ENCODE peak calls at places on chromosomes 16 and 17, in four cellular contexts. U is ovary, R is stomach, Q is heart right ventricle. S is an unnamed sample.

GRCh38 chr17:45702666-45703266 is 81.4 kb upstream of the CRHR1 start:
- DNase-seq in R (no peak), Q (no peak), U (no peak), S (no peak)

GRCh38 chr16:50616386-50616785 is 64.7 kb downstream of the SNX20 start:
- DNase-seq in U (no peak), Q (no peak), R (no peak), S (no peak)

GRCh38 chr17:42101513-42102292 is 3.4 kb upstream of the ZNF385C start:
- DNase-seq in Q (peak), U (peak), R (peak), S (no peak)

GRCh38 chr16:3007059-3007956 is 5.4 kb upstream of the CLDN9 start:
- DNase-seq in U (no peak), R (no peak), Q (no peak), S (no peak)

GRCh38 chr16:2156849-2157224 is 1.3 kb downstream of the TRAF7 start:
- DNase-seq in Q (no peak), R (no peak), U (no peak), S (no peak)

GRCh38 chr16:11848842-11849241 is 2.5 kb downstream of the RSL1D1 start:
- DNase-seq in U (no peak), R (no peak), Q (no peak), S (no peak)

GRCh38 chr17:66450857-66451158 is 148.4 kb downstream of the PRKCA start:
- DNase-seq in U (no peak), Q (no peak), R (no peak), S (no peak)

GRCh38 chr16:55329791-55330190 is 5.8 kb downstream of the IRX6 start:
- DNase-seq in U (no peak), Q (no peak), R (no peak), S (no peak)

GRCh38 chr17:78883533-78884131 is 19.4 kb downstream of the CEP295NL start:
- DNase-seq in U (peak), Q (peak), R (peak), S (peak)

GRCh38 chr17:77923776-77924513 is 34.6 kb upstream of the TNRC6C start:
- DNase-seq in R (no peak), U (no peak), Q (no peak), S (no peak)

GRCh38 chr17:69567130-69567529 is 152.6 kb downstream of the MAP2K6 start:
- DNase-seq in R (no peak), U (no peak), Q (no peak), S (no peak)

GRCh38 chr17:79045830-79046500 is 22.0 kb downstream of the C1QTNF1 start:
- DNase-seq in U (peak), Q (peak), R (peak), S (no peak)

GRCh38 chr16:4790261-4790660 is 2.1 kb upstream of the SEPTIN12 start:
- DNase-seq in R (no peak), U (no peak), Q (no peak), S (no peak)

GRCh38 chr17:70076189-70076588 is 1.2 kb downstream of the KCNJ16 start:
- DNase-seq in Q (no peak), U (no peak), R (no peak), S (no peak)

GRCh38 chr17:55286681-55287589 is 22.2 kb downstream of the HLF start:
- DNase-seq in R (peak), Q (no peak), U (no peak), S (no peak)

GRCh38 chr17:55283256-55283965 is 18.7 kb downstream of the HLF start:
- DNase-seq in R (no peak), U (no peak), Q (no peak), S (no peak)

GRCh38 chr17:55284001-55284884 is 19.5 kb downstream of the HLF start:
- DNase-seq in U (no peak), Q (no peak), R (no peak), S (no peak)

GRCh38 chr17:55284944-55285339 is 20.2 kb downstream of the HLF start:
- DNase-seq in R (no peak), Q (no peak), U (no peak), S (no peak)

GRCh38 chr17:55285340-55286301 is 20.9 kb downstream of the HLF start:
- DNase-seq in Q (peak), R (peak), U (peak), S (peak)
- H3K27ac ChIP-seq in Q (peak), R (peak), U (peak), S (peak)

DNA sequence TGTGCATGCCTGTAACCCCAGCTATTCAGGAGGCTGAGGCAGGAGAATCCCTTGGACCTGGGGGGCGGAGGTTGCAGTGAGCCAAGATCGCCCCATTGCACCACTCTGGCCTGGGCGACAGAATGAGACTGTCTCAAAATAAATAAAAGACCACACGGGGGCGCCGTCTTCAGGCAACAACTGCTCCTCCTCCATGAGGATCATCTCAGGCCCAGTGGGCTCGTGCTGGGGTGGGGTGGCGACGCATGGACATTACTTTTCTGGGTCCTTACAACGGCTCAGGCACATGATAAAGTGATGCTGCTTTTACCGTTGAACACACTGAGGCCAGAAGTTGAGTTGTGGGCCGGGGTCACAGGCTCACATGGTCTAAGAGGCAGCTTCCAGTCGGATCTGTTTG is 56.2 kb downstream of the PRMT7 start:
- DNase-seq in Q (no peak), R (peak), U (no peak), S (no peak)
- TF ChIP-seq CTCF in Q (peak), R (peak), U (peak), S (no peak)

DNA sequence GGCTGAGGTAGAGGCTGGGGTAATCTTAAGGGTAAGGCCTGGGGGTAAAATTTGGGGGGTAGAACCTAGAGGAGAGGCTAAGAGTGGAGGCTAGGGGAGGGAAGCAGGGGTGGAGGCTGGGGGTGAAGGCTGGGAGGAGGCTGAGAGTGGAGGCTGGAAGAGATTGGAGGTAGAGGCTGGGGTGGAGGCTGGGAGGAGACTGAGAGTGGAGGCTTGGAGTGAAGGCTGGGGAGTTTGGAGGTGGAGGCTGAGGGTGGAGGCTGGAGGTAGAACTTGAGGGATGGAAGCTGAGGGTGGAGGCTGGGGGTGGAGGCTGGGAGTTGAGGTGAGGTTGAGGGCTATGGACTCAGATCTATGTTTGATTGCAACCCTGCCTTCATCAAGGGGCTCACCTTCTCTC is 333.6 kb downstream of the C16orf95 start:
- DNase-seq in Q (no peak), U (no peak), R (no peak), S (no peak)
- H3K27ac ChIP-seq in Q (no peak), U (no peak), R (no peak), S (no peak)

GRCh38 chr17:62692721-62693431 is 65.4 kb downstream of the MRC2 start:
- DNase-seq in U (no peak), R (no peak), Q (no peak), S (no peak)
- TF ChIP-seq CTCF in U (no peak), R (no peak), Q (peak), S (no peak)

GRCh38 chr17:39952665-39953470 is 9.9 kb upstream of the GSDMA start:
- DNase-seq in Q (peak), U (peak), R (peak), S (peak)
- H3K27ac ChIP-seq in Q (peak), U (no peak), R (peak), S (peak)

GRCh38 chr16:35745821-35746248 is 2286.4 kb downstream of the TP53TG3F start:
- DNase-seq in Q (no peak), U (no peak), R (no peak), S (no peak)
- TF ChIP-seq CTCF in Q (no peak), U (no peak), R (no peak), S (no peak)

DNA sequence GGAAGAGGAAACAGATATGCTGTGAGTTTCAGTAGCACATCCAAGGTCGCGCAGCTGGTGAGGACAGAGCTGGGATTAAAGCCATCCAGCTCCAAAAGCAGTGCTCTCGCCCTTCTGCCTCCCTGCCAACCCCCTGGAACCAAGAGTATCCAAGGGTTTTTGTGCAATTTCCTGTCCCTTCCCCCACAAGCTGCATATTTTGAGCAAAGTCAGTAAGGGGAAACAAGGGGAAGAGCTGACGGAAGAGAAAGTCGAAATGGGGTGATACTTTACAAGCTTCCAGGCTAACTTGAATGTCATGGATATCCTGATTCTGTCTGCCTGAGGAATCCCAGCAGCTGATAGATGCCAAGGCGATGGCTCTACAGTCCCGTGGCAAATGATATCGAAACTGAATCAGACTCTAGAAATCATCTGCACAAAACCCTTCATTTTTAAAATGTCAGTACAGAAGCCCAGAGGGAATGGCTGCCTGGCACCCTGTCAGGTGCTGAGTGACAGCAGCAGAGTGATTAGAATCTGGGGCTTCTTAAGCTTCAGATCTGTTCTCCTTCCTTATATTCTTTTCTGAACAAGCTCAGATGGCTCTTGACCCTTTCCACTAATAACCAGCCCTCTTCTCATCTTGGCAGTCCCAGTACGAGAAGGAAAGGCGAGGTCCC is 42.9 kb upstream of the TEKT3 start:
- DNase-seq in U (peak), R (no peak), Q (peak), S (no peak)
- H3K27ac ChIP-seq in U (no peak), R (peak), Q (peak), S (peak)

GRCh38 chr16:53631236-53631635 is 72.4 kb downstream of the RPGRIP1L start:
- DNase-seq in R (no peak), Q (no peak), U (no peak), S (no peak)
- TF ChIP-seq CTCF in R (no peak), Q (no peak), U (no peak), S (no peak)

S was measured in coronary artery.